ENCODE peak calls at places on chromosomes 2 and 18, in ten cellular contexts. One of them, this sample, is unnamed.

GRCh38 chr2:150167711-150168110 is 319.8 kb downstream of the RND3 start:
- DNase-seq in WTC11: no peak
- DNase-seq in fibroblast of lung: peak
- DNase-seq in left lung: no peak
- DNase-seq in prostate gland: no peak
- DNase-seq in endodermal cell: no peak
- DNase-seq in nephron progenitor cell: no peak
- DNase-seq in AG09319: no peak
- DNase-seq in right lobe of liver: no peak
- DNase-seq in gastrocnemius medialis: no peak
- DNase-seq in this sample: no peak

GRCh38 chr2:23385748-23386421 is 906 bp downstream of the KLHL29 start:
- DNase-seq in fibroblast of lung: no peak
- DNase-seq in nephron progenitor cell: peak
- DNase-seq in right lobe of liver: no peak
- DNase-seq in WTC11: peak
- DNase-seq in AG09319: no peak
- DNase-seq in endodermal cell: peak
- DNase-seq in prostate gland: no peak
- DNase-seq in gastrocnemius medialis: no peak
- DNase-seq in left lung: no peak
- DNase-seq in this sample: no peak

GRCh38 chr18:79423211-79424007 is 27.7 kb downstream of the NFATC1 start:
- DNase-seq in WTC11: no peak
- DNase-seq in right lobe of liver: no peak
- DNase-seq in gastrocnemius medialis: no peak
- DNase-seq in AG09319: no peak
- DNase-seq in prostate gland: no peak
- DNase-seq in left lung: no peak
- DNase-seq in nephron progenitor cell: no peak
- DNase-seq in fibroblast of lung: no peak
- DNase-seq in endodermal cell: no peak
- DNase-seq in this sample: no peak

GRCh38 chr18:69897397-69898108 is 50.1 kb downstream of the CD226 start:
- DNase-seq in left lung: no peak
- DNase-seq in prostate gland: no peak
- DNase-seq in endodermal cell: no peak
- DNase-seq in nephron progenitor cell: no peak
- DNase-seq in WTC11: no peak
- DNase-seq in fibroblast of lung: no peak
- DNase-seq in AG09319: no peak
- DNase-seq in gastrocnemius medialis: no peak
- DNase-seq in right lobe of liver: no peak
- DNase-seq in this sample: no peak

GRCh38 chr2:223563462-223563861 is 38.7 kb downstream of the SCG2 start:
- DNase-seq in right lobe of liver: no peak
- DNase-seq in prostate gland: no peak
- DNase-seq in endodermal cell: no peak
- DNase-seq in AG09319: no peak
- DNase-seq in left lung: no peak
- DNase-seq in fibroblast of lung: peak
- DNase-seq in gastrocnemius medialis: no peak
- DNase-seq in nephron progenitor cell: no peak
- DNase-seq in WTC11: no peak
- DNase-seq in this sample: no peak

GRCh38 chr2:215527738-215528137 is 91.9 kb upstream of the FN1 start:
- DNase-seq in right lobe of liver: no peak
- DNase-seq in AG09319: peak
- DNase-seq in prostate gland: no peak
- DNase-seq in left lung: no peak
- DNase-seq in endodermal cell: no peak
- DNase-seq in WTC11: no peak
- DNase-seq in fibroblast of lung: peak
- DNase-seq in nephron progenitor cell: no peak
- DNase-seq in gastrocnemius medialis: no peak
- DNase-seq in this sample: no peak

GRCh38 chr2:227292314-227292713 is 32.7 kb upstream of the MFF start:
- DNase-seq in WTC11: no peak
- DNase-seq in prostate gland: no peak
- DNase-seq in left lung: no peak
- DNase-seq in right lobe of liver: no peak
- DNase-seq in gastrocnemius medialis: no peak
- DNase-seq in fibroblast of lung: no peak
- DNase-seq in endodermal cell: no peak
- DNase-seq in nephron progenitor cell: no peak
- DNase-seq in AG09319: no peak
- DNase-seq in this sample: no peak

GRCh38 chr18:57845468-57846103 is 42.5 kb upstream of the ATP8B1 start:
- DNase-seq in AG09319: no peak
- DNase-seq in endodermal cell: no peak
- DNase-seq in right lobe of liver: no peak
- DNase-seq in fibroblast of lung: no peak
- DNase-seq in nephron progenitor cell: no peak
- DNase-seq in left lung: no peak
- DNase-seq in prostate gland: no peak
- DNase-seq in WTC11: no peak
- DNase-seq in gastrocnemius medialis: no peak
- DNase-seq in this sample: no peak

DNA sequence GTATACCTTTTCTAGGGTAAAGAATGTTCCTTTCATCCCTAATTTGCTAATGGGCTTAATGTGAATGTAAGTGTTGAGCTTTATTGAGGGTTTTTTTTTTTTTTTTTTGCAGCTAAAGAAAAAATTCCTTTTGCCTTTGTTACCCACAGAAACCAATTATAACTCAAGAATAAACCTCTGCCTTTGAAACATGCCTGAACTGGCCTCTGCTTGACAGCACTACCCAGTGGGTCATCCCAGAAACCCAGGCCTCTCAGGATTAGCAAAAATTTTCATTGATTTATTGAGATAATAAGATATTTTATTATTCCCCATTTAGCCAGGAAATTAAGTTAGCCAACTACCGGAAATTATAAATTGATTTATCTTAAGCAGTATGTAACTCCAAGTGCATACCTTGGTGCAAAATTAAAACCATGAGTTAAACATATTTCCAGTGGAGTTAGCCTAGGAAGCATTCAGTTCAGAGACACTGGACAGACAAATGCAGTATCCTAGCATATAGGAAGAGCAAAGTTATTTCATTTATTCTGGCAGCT is 67.0 kb upstream of the RASGRP3 start:
- DNase-seq in prostate gland: no peak
- DNase-seq in AG09319: no peak
- DNase-seq in gastrocnemius medialis: no peak
- DNase-seq in WTC11: no peak
- DNase-seq in left lung: no peak
- DNase-seq in nephron progenitor cell: no peak
- DNase-seq in endodermal cell: no peak
- DNase-seq in fibroblast of lung: no peak
- DNase-seq in right lobe of liver: no peak
- DNase-seq in this sample: no peak
- TF ChIP-seq CTCF in prostate gland: no peak
- TF ChIP-seq CTCF in AG09319: no peak
- TF ChIP-seq CTCF in gastrocnemius medialis: no peak
- TF ChIP-seq CTCF in WTC11: no peak
- TF ChIP-seq CTCF in left lung: no peak
- TF ChIP-seq CTCF in nephron progenitor cell: no peak
- TF ChIP-seq CTCF in endodermal cell: no peak
- TF ChIP-seq CTCF in fibroblast of lung: no peak
- TF ChIP-seq CTCF in right lobe of liver: no peak
- TF ChIP-seq CTCF in this sample: no peak

DNA sequence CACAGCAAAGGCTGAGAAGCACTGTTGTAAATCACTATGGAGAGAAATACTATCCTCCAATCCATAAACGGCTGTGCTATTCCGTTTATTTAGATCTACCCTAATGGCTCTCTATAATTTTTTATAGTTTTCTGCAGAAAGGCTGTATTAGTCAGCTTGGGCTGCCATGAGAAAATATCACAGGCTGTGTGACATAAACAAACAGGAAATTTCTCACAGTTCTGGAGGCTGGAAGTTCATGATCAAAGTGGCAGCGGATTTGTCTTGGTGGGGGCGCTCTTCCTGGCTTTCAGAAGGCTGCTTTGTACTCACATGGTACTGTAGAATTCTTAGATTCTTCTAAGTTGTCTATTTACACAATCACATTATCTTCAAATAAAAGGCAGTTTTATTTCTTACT is 44.1 kb downstream of the C1D start:
- DNase-seq in endodermal cell: no peak
- DNase-seq in left lung: no peak
- DNase-seq in right lobe of liver: no peak
- DNase-seq in prostate gland: no peak
- DNase-seq in AG09319: no peak
- DNase-seq in WTC11: no peak
- DNase-seq in nephron progenitor cell: no peak
- DNase-seq in gastrocnemius medialis: no peak
- DNase-seq in fibroblast of lung: no peak
- DNase-seq in this sample: no peak
- TF ChIP-seq CTCF in endodermal cell: no peak
- TF ChIP-seq CTCF in left lung: no peak
- TF ChIP-seq CTCF in right lobe of liver: no peak
- TF ChIP-seq CTCF in prostate gland: no peak
- TF ChIP-seq CTCF in AG09319: no peak
- TF ChIP-seq CTCF in WTC11: no peak
- TF ChIP-seq CTCF in nephron progenitor cell: no peak
- TF ChIP-seq CTCF in gastrocnemius medialis: no peak
- TF ChIP-seq CTCF in fibroblast of lung: no peak
- TF ChIP-seq CTCF in this sample: no peak

GRCh38 chr2:44771510-44771909 is 170.0 kb upstream of the SIX3 start:
- DNase-seq in endodermal cell: no peak
- DNase-seq in prostate gland: no peak
- DNase-seq in nephron progenitor cell: no peak
- DNase-seq in gastrocnemius medialis: no peak
- DNase-seq in fibroblast of lung: no peak
- DNase-seq in right lobe of liver: no peak
- DNase-seq in AG09319: no peak
- DNase-seq in left lung: no peak
- DNase-seq in WTC11: no peak
- DNase-seq in this sample: no peak

GRCh38 chr2:44769349-44770005 is 172.0 kb upstream of the SIX3 start:
- DNase-seq in WTC11: no peak
- DNase-seq in fibroblast of lung: no peak
- DNase-seq in right lobe of liver: no peak
- DNase-seq in endodermal cell: no peak
- DNase-seq in prostate gland: no peak
- DNase-seq in nephron progenitor cell: no peak
- DNase-seq in left lung: no peak
- DNase-seq in gastrocnemius medialis: no peak
- DNase-seq in AG09319: no peak
- DNase-seq in this sample: no peak

GRCh38 chr2:44772131-44772530 is 169.4 kb upstream of the SIX3 start:
- DNase-seq in WTC11: no peak
- DNase-seq in gastrocnemius medialis: no peak
- DNase-seq in AG09319: no peak
- DNase-seq in fibroblast of lung: no peak
- DNase-seq in nephron progenitor cell: no peak
- DNase-seq in prostate gland: no peak
- DNase-seq in endodermal cell: no peak
- DNase-seq in left lung: no peak
- DNase-seq in right lobe of liver: no peak
- DNase-seq in this sample: no peak

GRCh38 chr2:44768438-44769236 is 172.9 kb upstream of the SIX3 start:
- DNase-seq in nephron progenitor cell: peak
- DNase-seq in prostate gland: no peak
- DNase-seq in fibroblast of lung: no peak
- DNase-seq in gastrocnemius medialis: no peak
- DNase-seq in WTC11: peak
- DNase-seq in left lung: no peak
- DNase-seq in AG09319: no peak
- DNase-seq in endodermal cell: peak
- DNase-seq in right lobe of liver: no peak
- DNase-seq in this sample: no peak

DNA sequence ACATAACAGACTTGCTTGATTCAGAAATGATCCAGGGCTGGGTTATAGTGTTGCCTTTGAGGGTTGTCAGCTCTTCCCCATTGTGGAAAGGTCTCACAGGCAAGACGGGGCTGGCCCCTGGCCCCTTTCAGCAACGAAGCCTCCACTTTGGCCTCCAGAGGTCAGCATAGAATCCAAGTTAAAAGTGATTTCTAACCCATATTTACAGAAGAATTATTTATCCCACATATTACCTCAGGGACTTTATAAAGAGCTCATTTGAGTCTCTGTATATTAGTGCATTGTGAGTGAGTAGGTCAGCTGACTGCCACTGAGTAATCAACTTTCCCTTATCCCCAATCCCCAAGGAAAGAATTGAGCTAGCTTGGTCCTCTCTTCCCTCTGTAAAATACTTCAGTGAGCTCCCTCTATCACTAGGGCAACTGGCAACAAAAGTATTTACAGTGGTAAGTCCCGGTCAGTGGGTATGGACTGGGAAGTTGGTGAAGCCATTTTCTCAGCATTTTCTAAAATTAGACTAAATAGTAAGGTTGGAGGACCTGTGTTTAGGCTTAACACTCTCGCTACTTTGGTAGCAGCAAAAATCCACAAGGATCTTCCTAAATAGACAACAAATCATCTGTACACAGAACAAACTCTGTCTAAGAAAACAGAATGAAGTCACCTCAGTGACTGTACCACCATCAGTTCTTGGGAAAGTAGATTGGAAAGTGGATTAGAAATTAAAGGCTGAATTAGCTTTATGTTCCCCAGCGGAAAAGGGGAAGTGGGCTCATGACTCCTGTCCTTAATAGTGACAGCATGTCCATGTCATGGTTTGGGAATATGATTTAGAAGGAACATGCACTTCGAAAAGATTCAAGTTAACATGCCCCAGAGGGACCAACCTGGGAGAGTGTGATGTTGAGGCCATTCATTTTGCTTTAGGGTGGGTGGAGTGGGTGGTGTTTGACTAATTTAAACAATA is 171.0 kb upstream of the SIX3 start:
- DNase-seq in AG09319: no peak
- DNase-seq in endodermal cell: peak
- DNase-seq in right lobe of liver: no peak
- DNase-seq in left lung: no peak
- DNase-seq in prostate gland: no peak
- DNase-seq in fibroblast of lung: no peak
- DNase-seq in nephron progenitor cell: peak
- DNase-seq in WTC11: peak
- DNase-seq in gastrocnemius medialis: no peak
- DNase-seq in this sample: no peak
- TF ChIP-seq CTCF in AG09319: no peak
- TF ChIP-seq CTCF in endodermal cell: peak
- TF ChIP-seq CTCF in right lobe of liver: no peak
- TF ChIP-seq CTCF in left lung: no peak
- TF ChIP-seq CTCF in prostate gland: no peak
- TF ChIP-seq CTCF in fibroblast of lung: no peak
- TF ChIP-seq CTCF in nephron progenitor cell: no peak
- TF ChIP-seq CTCF in WTC11: no peak
- TF ChIP-seq CTCF in gastrocnemius medialis: no peak
- TF ChIP-seq CTCF in this sample: peak

GRCh38 chr2:41410011-41410410 is 637.8 kb upstream of the PKDCC start:
- DNase-seq in left lung: no peak
- DNase-seq in right lobe of liver: no peak
- DNase-seq in AG09319: no peak
- DNase-seq in prostate gland: no peak
- DNase-seq in endodermal cell: no peak
- DNase-seq in gastrocnemius medialis: no peak
- DNase-seq in nephron progenitor cell: no peak
- DNase-seq in WTC11: no peak
- DNase-seq in fibroblast of lung: no peak
- DNase-seq in this sample: no peak

GRCh38 chr2:41420219-41420618 is 627.6 kb upstream of the PKDCC start:
- DNase-seq in fibroblast of lung: no peak
- DNase-seq in gastrocnemius medialis: no peak
- DNase-seq in prostate gland: no peak
- DNase-seq in right lobe of liver: no peak
- DNase-seq in left lung: no peak
- DNase-seq in WTC11: no peak
- DNase-seq in nephron progenitor cell: no peak
- DNase-seq in endodermal cell: no peak
- DNase-seq in AG09319: no peak
- DNase-seq in this sample: no peak

GRCh38 chr2:41413813-41414485 is 633.9 kb upstream of the PKDCC start:
- DNase-seq in fibroblast of lung: no peak
- DNase-seq in AG09319: no peak
- DNase-seq in gastrocnemius medialis: no peak
- DNase-seq in nephron progenitor cell: no peak
- DNase-seq in prostate gland: no peak
- DNase-seq in left lung: no peak
- DNase-seq in right lobe of liver: no peak
- DNase-seq in endodermal cell: no peak
- DNase-seq in WTC11: no peak
- DNase-seq in this sample: no peak

GRCh38 chr2:41409328-41409727 is 638.5 kb upstream of the PKDCC start:
- DNase-seq in left lung: no peak
- DNase-seq in endodermal cell: no peak
- DNase-seq in AG09319: no peak
- DNase-seq in nephron progenitor cell: no peak
- DNase-seq in fibroblast of lung: no peak
- DNase-seq in WTC11: no peak
- DNase-seq in right lobe of liver: no peak
- DNase-seq in gastrocnemius medialis: no peak
- DNase-seq in prostate gland: no peak
- DNase-seq in this sample: no peak

DNA sequence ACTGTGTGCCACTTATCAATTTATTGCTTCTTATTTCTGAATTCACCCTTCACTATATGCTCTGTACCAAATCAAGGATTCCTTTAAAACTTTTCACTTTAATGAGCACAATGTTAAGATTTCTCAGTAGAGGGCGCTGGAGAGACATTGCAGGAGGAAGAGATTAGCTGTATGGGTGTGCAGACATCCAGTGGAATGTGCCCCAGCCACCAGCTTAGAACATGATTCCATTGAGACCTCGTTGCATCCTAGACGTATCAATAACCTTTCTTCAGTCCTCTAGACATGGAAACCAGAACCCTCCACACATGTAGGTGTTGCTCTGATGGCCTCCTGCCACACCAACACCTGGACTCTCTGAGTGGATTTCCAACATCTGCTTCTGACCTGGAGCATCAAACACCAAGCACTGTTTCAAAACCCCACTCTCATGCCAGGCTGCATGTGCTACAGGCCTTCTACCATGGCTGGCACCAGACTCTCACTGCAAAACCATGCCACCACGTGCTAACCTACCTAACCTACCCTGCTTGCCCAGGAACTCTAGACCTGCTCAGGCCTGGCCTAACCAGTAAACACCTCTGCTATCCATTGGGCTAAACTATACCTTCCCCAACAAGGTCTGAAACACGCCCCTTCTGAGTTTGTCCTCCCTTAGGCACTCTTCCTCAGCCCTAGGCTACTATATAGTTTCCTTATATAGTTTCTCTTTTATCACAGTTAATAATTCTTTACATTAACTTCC is 633.2 kb upstream of the PKDCC start:
- DNase-seq in nephron progenitor cell: peak
- DNase-seq in WTC11: peak
- DNase-seq in endodermal cell: peak
- DNase-seq in AG09319: no peak
- DNase-seq in right lobe of liver: no peak
- DNase-seq in prostate gland: no peak
- DNase-seq in left lung: no peak
- DNase-seq in fibroblast of lung: no peak
- DNase-seq in gastrocnemius medialis: no peak
- DNase-seq in this sample: no peak
- TF ChIP-seq CTCF in nephron progenitor cell: peak
- TF ChIP-seq CTCF in WTC11: peak
- TF ChIP-seq CTCF in endodermal cell: peak
- TF ChIP-seq CTCF in AG09319: no peak
- TF ChIP-seq CTCF in right lobe of liver: peak
- TF ChIP-seq CTCF in prostate gland: no peak
- TF ChIP-seq CTCF in left lung: no peak
- TF ChIP-seq CTCF in fibroblast of lung: peak
- TF ChIP-seq CTCF in gastrocnemius medialis: peak
- TF ChIP-seq CTCF in this sample: peak

This sample was measured in chondrocyte.